ENCODE peak calls at places on chromosomes 2 and 18, in four cellular contexts. S, U, R and Y are unnamed samples.
A peak's percentile ranks its signal among the peaks of the same experiment; 100 is the strongest.

GRCh38 chr2:128552806-128553551 is 234.3 kb upstream of the HS6ST1 start:
- DNase-seq in S (no peak), U (no peak), R (no peak), Y (no peak)

GRCh38 chr2:203533696-203534471 is 1.2 kb downstream of the RAPH1 start:
- DNase-seq in S (no peak), U (peak; percentile 27), R (no peak), Y (peak; percentile 90)

GRCh38 chr2:236578980-236579745 is 9.5 kb downstream of the ACKR3 start:
- DNase-seq in S (no peak), U (no peak), R (no peak), Y (no peak)

GRCh38 chr2:173943139-173943538 is 22.0 kb downstream of the SP3 start:
- DNase-seq in S (no peak), U (no peak), R (no peak), Y (peak; percentile 41)

GRCh38 chr2:216936954-216937357 is 77.1 kb upstream of the TNP1 start:
- DNase-seq in S (no peak), U (no peak), R (no peak), Y (no peak)

GRCh38 chr2:126882181-126882580 is 16.5 kb upstream of the TEX51 start:
- DNase-seq in S (no peak), U (no peak), R (no peak), Y (no peak)

GRCh38 chr2:44974064-44974715 is 32.7 kb downstream of the SIX3 start:
- DNase-seq in S (no peak), U (peak; percentile 77), R (peak; percentile 37), Y (no peak)

GRCh38 chr2:143617803-143618415 is 488.7 kb downstream of the ARHGAP15 start:
- DNase-seq in S (no peak), U (no peak), R (no peak), Y (no peak)

GRCh38 chr2:7588295-7588694 is 671.1 kb downstream of the RNF144A start:
- DNase-seq in S (no peak), U (no peak), R (no peak), Y (no peak)

GRCh38 chr18:35132284-35132910 is 91.2 kb downstream of the MAPRE2 start:
- DNase-seq in S (no peak), U (no peak), R (no peak), Y (no peak)

GRCh38 chr2:45964226-45964841 is 312.9 kb downstream of the PRKCE start:
- DNase-seq in S (peak; percentile 47), U (peak; percentile 94), R (peak; percentile 96), Y (peak; percentile 86)

GRCh38 chr2:45218931-45219339 is 209.7 kb upstream of the SIX2 start:
- DNase-seq in S (no peak), U (no peak), R (no peak), Y (no peak)

GRCh38 chr2:66463206-66463605 is 28.3 kb downstream of the MEIS1 start:
- DNase-seq in S (no peak), U (no peak), R (no peak), Y (no peak)

GRCh38 chr2:110638976-110639695 is 38.7 kb downstream of the BUB1 start:
- DNase-seq in S (no peak), U (no peak), R (no peak), Y (no peak)

GRCh38 chr2:21396252-21396651 is 272.5 kb downstream of the TDRD15 start:
- DNase-seq in S (no peak), U (no peak), R (no peak), Y (no peak)

GRCh38 chr18:48020337-48021250 is 90.1 kb upstream of the SMAD2 start:
- DNase-seq in S (no peak), U (no peak), R (no peak), Y (no peak)

GRCh38 chr2:232551289-232551688 is 800 bp downstream of the EIF4E2 start:
- DNase-seq in S (no peak), U (no peak), R (no peak), Y (no peak)

GRCh38 chr2:232547991-232548390 is 2.4 kb downstream of the TIGD1 start:
- DNase-seq in S (no peak), U (no peak), R (no peak), Y (no peak)

GRCh38 chr2:232549655-232550350 is 554 bp downstream of the TIGD1 start:
- DNase-seq in S (no peak), U (peak; percentile 37), R (no peak), Y (no peak)

GRCh38 chr2:232551776-232552175 is 1.3 kb downstream of the EIF4E2 start:
- DNase-seq in S (no peak), U (no peak), R (no peak), Y (no peak)

GRCh38 chr2:232550351-232551261 is at the start of the genes EIF4E2 and TIGD1:
- DNase-seq in S (peak; percentile 92), U (peak; percentile 95), R (peak; percentile 94), Y (peak; percentile 88)
- TF ChIP-seq CTCF in S (peak; percentile 34), U (no peak), R (peak; percentile 9), Y (peak; percentile 14)

GRCh38 chr2:212531499-212531898 is 7.1 kb downstream of the ERBB4 start:
- DNase-seq in S (no peak), U (no peak), R (no peak), Y (no peak)

GRCh38 chr2:212530373-212530772 is 8.2 kb downstream of the ERBB4 start:
- DNase-seq in S (no peak), U (no peak), R (no peak), Y (no peak)

GRCh38 chr2:212526059-212526458 is 12.5 kb downstream of the ERBB4 start:
- DNase-seq in S (no peak), U (no peak), R (no peak), Y (no peak)

GRCh38 chr2:212530991-212531390 is 7.6 kb downstream of the ERBB4 start:
- DNase-seq in S (no peak), U (no peak), R (no peak), Y (no peak)

DNA sequence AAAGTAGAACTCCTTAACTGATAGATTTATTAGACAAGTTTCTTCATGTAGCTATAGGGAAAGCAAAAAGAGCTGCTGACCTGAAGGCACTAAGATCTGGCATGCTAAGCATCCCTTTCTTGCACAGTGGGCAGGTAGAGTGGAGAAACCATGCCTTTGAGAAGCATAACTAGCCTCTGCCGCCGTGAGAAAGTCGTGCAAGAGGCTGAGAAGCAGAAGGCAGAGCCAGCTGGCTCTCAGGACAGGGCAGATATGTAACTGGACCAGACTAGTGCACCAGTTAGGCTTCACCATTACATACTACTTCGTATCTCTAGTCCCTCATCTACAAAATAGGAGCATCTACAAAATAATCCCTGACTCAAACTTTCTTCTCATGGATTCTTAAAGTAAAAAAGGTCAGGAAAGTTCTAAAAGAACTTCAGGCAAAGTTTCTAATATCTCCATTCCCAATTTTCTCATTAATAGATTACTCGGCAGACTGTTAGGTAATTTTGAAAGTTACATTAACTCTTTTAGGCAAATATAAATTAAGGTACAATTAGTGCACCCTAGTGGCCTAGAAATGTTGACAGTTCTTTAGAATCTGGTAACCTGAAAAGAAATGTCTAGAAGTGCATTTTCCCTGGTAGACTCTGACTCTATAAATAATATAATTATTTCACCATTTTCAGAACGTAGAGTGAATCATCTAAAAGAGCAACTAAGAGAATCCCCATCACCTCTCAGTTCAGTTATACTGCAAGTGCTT is 10.3 kb downstream of the ERBB4 start:
- DNase-seq in S (no peak), U (no peak), R (no peak), Y (no peak)
- TF ChIP-seq CTCF in S (peak; percentile 6), U (no peak), R (no peak), Y (no peak)

GRCh38 chr2:121094845-121095244 is 190.2 kb downstream of the TFCP2L1 start:
- DNase-seq in S (no peak), U (no peak), R (no peak), Y (no peak)

GRCh38 chr2:121098556-121098955 is 186.4 kb downstream of the TFCP2L1 start:
- DNase-seq in S (no peak), U (no peak), R (no peak), Y (no peak)

GRCh38 chr2:121096611-121097010 is 188.4 kb downstream of the TFCP2L1 start:
- DNase-seq in S (no peak), U (no peak), R (no peak), Y (no peak)

GRCh38 chr2:121093735-121094520 is 191.1 kb downstream of the TFCP2L1 start:
- DNase-seq in S (no peak), U (no peak), R (no peak), Y (no peak)

GRCh38 chr2:121095257-121096080 is 189.5 kb downstream of the TFCP2L1 start:
- DNase-seq in S (no peak), U (peak; percentile 79), R (peak; percentile 77), Y (no peak)
- TF ChIP-seq CTCF in S (peak; percentile 47), U (peak; percentile 78), R (peak; percentile 65), Y (peak; percentile 80)

DNA sequence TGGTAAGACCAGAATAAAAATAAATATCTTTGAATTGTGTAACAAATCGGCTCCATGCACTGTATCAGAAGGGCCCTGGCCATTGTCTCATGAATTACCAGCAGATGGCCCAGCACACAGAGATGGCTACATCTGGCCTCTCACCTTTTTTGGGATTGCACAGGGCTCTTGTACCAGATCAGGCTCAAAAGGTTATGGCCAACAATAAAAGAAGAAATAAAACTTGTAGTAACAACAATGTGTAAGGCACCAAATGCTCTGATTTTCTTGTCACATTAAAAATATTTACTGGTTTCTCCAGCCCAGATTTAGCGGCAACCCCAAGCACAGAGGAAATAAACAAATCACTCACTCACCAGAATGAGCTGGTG is 59.1 kb upstream of the CREB1 start:
- DNase-seq in S (no peak), U (no peak), R (no peak), Y (no peak)
- TF ChIP-seq CTCF in S (no peak), U (no peak), R (no peak), Y (no peak)